ENCODE peak calls at places on chromosome 6, in ten cellular contexts. P, A, L, R, Z, B, C, V, K and T are unnamed samples.

GRCh38 chr6:26031151-26031594 is 56.1 kb upstream of the HFE start:
- DNase-seq in B (no peak), R (no peak), K (no peak), L (no peak), A (no peak), V (peak), P (no peak), C (peak), Z (no peak), T (no peak)

GRCh38 chr6:165663283-165663735 is 268 bp upstream of the PDE10A start:
- DNase-seq in Z (no peak), A (peak), R (no peak), B (peak), L (peak), V (no peak), C (no peak), K (no peak), P (no peak), T (no peak)

GRCh38 chr6:18263561-18264337 is 581 bp downstream of the DEK start:
- DNase-seq in Z (peak), R (peak), V (peak), B (peak), A (no peak), P (peak), C (peak), K (peak), L (peak), T (peak)

GRCh38 chr6:25769983-25770382 is 15.4 kb downstream of the SLC17A4 start:
- DNase-seq in R (no peak), L (no peak), C (peak), Z (no peak), V (no peak), K (no peak), B (no peak), P (no peak), A (no peak), T (no peak)

GRCh38 chr6:139027620-139028182 is 844 bp upstream of the ABRACL start:
- DNase-seq in B (peak), V (peak), P (peak), C (peak), L (peak), R (no peak), K (no peak), A (no peak), Z (peak), T (no peak)

GRCh38 chr6:133408543-133408942 is 167.4 kb downstream of the EYA4 start:
- DNase-seq in V (no peak), P (no peak), K (no peak), B (no peak), R (no peak), L (no peak), C (no peak), Z (no peak), A (no peak), T (no peak)

GRCh38 chr6:144278659-144279314 is 6.3 kb upstream of the UTRN start:
- DNase-seq in R (no peak), P (no peak), Z (no peak), A (no peak), C (peak), K (no peak), B (no peak), L (no peak), V (no peak), T (no peak)

GRCh38 chr6:87473419-87473903 is 687 bp downstream of the SLC35A1 start:
- DNase-seq in V (no peak), P (peak), L (peak), Z (peak), R (no peak), A (no peak), B (no peak), K (no peak), C (peak), T (no peak)

GRCh38 chr6:35360349-35361138 is 18.2 kb downstream of the PPARD start:
- DNase-seq in B (no peak), Z (no peak), R (peak), P (no peak), A (no peak), V (no peak), C (peak), L (peak), K (no peak), T (no peak)

GRCh38 chr6:1481326-1481725 is 92.0 kb downstream of the FOXF2 start:
- DNase-seq in V (no peak), B (no peak), Z (no peak), P (no peak), K (no peak), A (no peak), C (peak), R (no peak), L (no peak), T (no peak)

GRCh38 chr6:44038543-44039065 is 88.6 kb downstream of the MRPL14 start:
- DNase-seq in K (no peak), C (no peak), V (no peak), Z (no peak), A (no peak), L (no peak), B (no peak), P (no peak), R (no peak), T (no peak)

GRCh38 chr6:129183681-129184216 is 300.8 kb downstream of the LAMA2 start:
- DNase-seq in R (no peak), A (no peak), V (no peak), Z (no peak), B (peak), K (no peak), L (peak), P (no peak), C (peak), T (no peak)

GRCh38 chr6:38933426-38933825 is 115.2 kb upstream of the GLP1R start:
- DNase-seq in L (peak), B (peak), K (no peak), V (peak), R (no peak), C (peak), P (peak), Z (no peak), A (no peak), T (no peak)

GRCh38 chr6:2753116-2753489 is 2.4 kb upstream of the MYLK4 start:
- DNase-seq in B (no peak), V (no peak), C (no peak), Z (no peak), P (no peak), L (no peak), A (no peak), K (no peak), R (no peak), T (no peak)

GRCh38 chr6:1864496-1864895 is 254.8 kb downstream of the FOXC1 start:
- DNase-seq in K (no peak), Z (no peak), P (peak), R (no peak), A (no peak), V (peak), B (no peak), L (no peak), C (peak), T (no peak)

GRCh38 chr6:43698584-43699349 is 11.2 kb upstream of the MRPS18A start:
- DNase-seq in L (peak), B (peak), V (peak), K (no peak), R (no peak), A (no peak), P (no peak), Z (no peak), C (peak), T (peak)

GRCh38 chr6:141152951-141153350 is 979.8 kb upstream of the GJE1 start:
- DNase-seq in B (peak), L (no peak), K (no peak), V (no peak), R (no peak), P (no peak), C (peak), A (no peak), Z (no peak), T (no peak)

GRCh38 chr6:144953552-144954240 is 668.6 kb downstream of the UTRN start:
- DNase-seq in B (peak), A (no peak), P (no peak), R (no peak), L (no peak), C (peak), Z (no peak), K (no peak), V (no peak), T (no peak)

GRCh38 chr6:123967900-123968299 is 164.2 kb downstream of the NKAIN2 start:
- DNase-seq in R (no peak), P (peak), B (no peak), K (no peak), V (peak), L (no peak), C (no peak), A (no peak), Z (no peak), T (no peak)